ENCODE peak calls at places on chromosomes 3 and 15, in four cellular contexts. N is adrenal gland, I is GM23248, V is IMR-90. S is an unnamed sample.
A peak's percentile ranks its signal among the peaks of the same experiment; 100 is the strongest.

GRCh38 chr3:38382506-38383080 is 36.0 kb downstream of the XYLB start:
- DNase-seq in N (no peak), I (peak; percentile 10), V (no peak), S (no peak)

GRCh38 chr15:82709421-82710207 is at the start of gene AP3B2:
- DNase-seq in N (peak; percentile 75), I (peak; percentile 91), V (peak; percentile 49), S (peak; percentile 73)

GRCh38 chr15:63210151-63211051 is 21.0 kb downstream of the RAB8B start:
- DNase-seq in N (no peak), I (no peak), V (no peak), S (no peak)

GRCh38 chr3:54853573-54854404 is 74.1 kb downstream of the LRTM1 start:
- DNase-seq in N (peak; percentile 86), I (peak; percentile 84), V (peak; percentile 74), S (peak; percentile 85)

GRCh38 chr15:33292718-33293307 is 18.0 kb upstream of the RYR3 start:
- DNase-seq in N (peak; percentile 63), I (peak; percentile 73), V (peak; percentile 53), S (peak; percentile 52)

GRCh38 chr15:73711526-73711925 is 27.3 kb downstream of the CD276 start:
- DNase-seq in N (no peak), I (no peak), V (no peak), S (no peak)

GRCh38 chr15:92683511-92683834 is 27.9 kb upstream of the FAM174B start:
- DNase-seq in N (peak; percentile 14), I (peak; percentile 37), V (no peak), S (peak; percentile 60)

GRCh38 chr3:71485903-71486302 is 97.6 kb downstream of the FOXP1 start:
- DNase-seq in N (no peak), I (no peak), V (no peak), S (no peak)

GRCh38 chr15:71651750-71652186 is 158.6 kb upstream of the NR2E3 start:
- DNase-seq in N (peak; percentile 25), I (peak; percentile 72), V (peak; percentile 86), S (no peak)

GRCh38 chr3:126116526-126116925 is 32.6 kb upstream of the SLC41A3 start:
- DNase-seq in N (no peak), I (no peak), V (no peak), S (no peak)

GRCh38 chr3:61561374-61562041 is at the start of gene PTPRG:
- DNase-seq in N (peak; percentile 93), I (peak; percentile 98), V (peak; percentile 94), S (peak; percentile 93)

GRCh38 chr3:114552527-114552812 is 258.6 kb downstream of the TIGIT start:
- DNase-seq in N (no peak), I (no peak), V (no peak), S (no peak)

GRCh38 chr15:45665261-45665660 is 30.4 kb downstream of the SQOR start:
- DNase-seq in N (no peak), I (no peak), V (no peak), S (no peak)

GRCh38 chr3:123377173-123377740 is 71.6 kb downstream of the ADCY5 start:
- DNase-seq in N (no peak), I (no peak), V (no peak), S (no peak)

GRCh38 chr15:85795320-85795668 is 569 bp upstream of the KLHL25 start:
- DNase-seq in N (no peak), I (peak; percentile 16), V (no peak), S (no peak)

GRCh38 chr15:78177447-78177873 is 28.3 kb downstream of the IDH3A start:
- DNase-seq in N (peak; percentile 40), I (peak; percentile 51), V (no peak), S (no peak)

GRCh38 chr3:103393395-103394186 is 958.8 kb downstream of the ZPLD1 start:
- DNase-seq in N (no peak), I (peak; percentile 1), V (peak; percentile 71), S (no peak)

GRCh38 chr15:90192961-90193786 is 8.0 kb upstream of the SEMA4B start:
- DNase-seq in N (no peak), I (no peak), V (peak; percentile 53), S (no peak)

GRCh38 chr3:126341755-126342150 is 15.5 kb downstream of the KLF15 start:
- DNase-seq in N (peak; percentile 1), I (no peak), V (no peak), S (peak; percentile 15)

GRCh38 chr3:69698728-69699127 is 40.5 kb upstream of the MITF start:
- DNase-seq in N (no peak), I (peak; percentile 49), V (peak; percentile 44), S (no peak)

GRCh38 chr15:77396692-77397091 is 23.2 kb downstream of the PEAK1 start:
- DNase-seq in N (no peak), I (no peak), V (no peak), S (no peak)

GRCh38 chr15:44296625-44297524 is 8.4 kb downstream of the GOLM2 start:
- DNase-seq in N (no peak), I (peak; percentile 71), V (peak; percentile 78), S (no peak)

GRCh38 chr15:82903511-82903910 is 49.0 kb downstream of the HOMER2 start:
- DNase-seq in N (no peak), I (no peak), V (no peak), S (no peak)

GRCh38 chr15:90924375-90924774 is 8.0 kb downstream of the HDDC3 start:
- DNase-seq in N (no peak), I (no peak), V (no peak), S (no peak)

GRCh38 chr15:25858952-25859760 is 4.0 kb downstream of the ATP10A start:
- DNase-seq in N (no peak), I (no peak), V (no peak), S (no peak)

GRCh38 chr15:75640483-75641175 is 605 bp upstream of the IMP3 start:
- DNase-seq in N (no peak), I (peak; percentile 69), V (peak; percentile 45), S (no peak)

GRCh38 chr15:34341922-34342736 is 807 bp downstream of the NOP10 start:
- DNase-seq in N (no peak), I (peak; percentile 15), V (no peak), S (no peak)

GRCh38 chr15:74043425-74044266 is 38.7 kb downstream of the GOLGA6A start:
- DNase-seq in N (no peak), I (no peak), V (no peak), S (peak; percentile 43)

GRCh38 chr15:96047255-96047931 is 283.1 kb upstream of the NR2F2 start:
- DNase-seq in N (no peak), I (peak; percentile 96), V (peak; percentile 98), S (no peak)

GRCh38 chr3:13145826-13146642 is 72.8 kb upstream of the IQSEC1 start:
- DNase-seq in N (no peak), I (no peak), V (no peak), S (no peak)

GRCh38 chr15:68252925-68253534 is 23.5 kb upstream of the CLN6 start:
- DNase-seq in N (no peak), I (peak; percentile 87), V (peak; percentile 85), S (peak; percentile 31)

GRCh38 chr15:80550910-80551265 is 144.2 kb upstream of the ABHD17C start:
- DNase-seq in N (no peak), I (peak; percentile 62), V (peak; percentile 68), S (no peak)

GRCh38 chr3:182792901-182793662 is at the start of gene ATP11B:
- DNase-seq in N (peak; percentile 75), I (peak; percentile 77), V (peak; percentile 41), S (peak; percentile 69)

GRCh38 chr15:34023932-34024331 is 15.1 kb downstream of the AVEN start:
- DNase-seq in N (no peak), I (peak; percentile 43), V (peak; percentile 62), S (no peak)

GRCh38 chr3:43338295-43338694 is 52.0 kb downstream of the SNRK start:
- DNase-seq in N (no peak), I (peak; percentile 23), V (peak; percentile 13), S (no peak)
- H3K9me3 ChIP-seq in N (peaks cover 15% of the 10 kb centered on the region), I (peaks cover 4% of the 10 kb centered on the region), V (peaks cover 22% of the 10 kb centered on the region), S (no peaks in the 10 kb centered on the region)

DNA sequence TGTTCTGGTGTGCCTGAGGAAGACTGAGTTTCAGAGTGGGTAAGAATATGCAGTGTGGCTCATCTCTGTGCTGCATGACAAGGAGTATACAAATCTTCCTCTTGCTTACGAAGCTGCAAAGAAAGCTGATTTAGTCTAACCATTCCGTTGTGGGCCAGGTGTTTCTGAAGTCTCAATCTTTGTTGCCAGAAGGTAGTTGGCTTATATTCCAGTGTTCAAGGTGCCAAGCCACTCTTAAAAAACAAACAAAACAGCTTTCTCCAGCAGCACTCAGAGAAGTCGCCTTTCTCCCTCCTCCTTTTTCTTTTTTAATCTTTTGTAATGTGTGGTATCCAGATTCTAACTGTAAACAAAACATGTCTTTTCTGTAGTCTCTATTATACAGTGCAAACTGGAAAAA is 872.4 kb downstream of the NAALADL2 start:
- DNase-seq in N (no peak), I (no peak), V (no peak), S (no peak)
- H3K9me3 ChIP-seq in N (no peaks in the 10 kb centered on the region), I (no peaks in the 10 kb centered on the region), V (no peaks in the 10 kb centered on the region), S (no peaks in the 10 kb centered on the region)

DNA sequence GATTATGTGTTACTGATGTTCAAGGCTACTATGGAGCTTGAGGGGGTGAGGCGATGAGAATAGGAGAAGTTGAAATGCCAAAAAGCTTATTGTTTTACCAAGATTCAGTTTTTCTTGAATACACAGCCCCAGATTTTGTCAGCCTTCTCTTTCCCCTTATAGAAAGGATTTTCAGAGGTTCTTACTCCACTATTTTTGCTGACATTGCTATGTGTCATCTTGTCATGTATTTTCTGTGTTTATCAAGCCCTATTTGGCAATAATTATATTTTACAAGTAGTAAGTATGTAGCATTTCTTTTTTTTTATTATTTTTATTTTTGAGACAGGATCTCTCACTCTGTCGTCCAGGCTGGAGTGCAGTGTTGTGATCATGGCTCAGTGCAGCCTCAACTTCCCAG is 133.1 kb downstream of the ATG7 start:
- DNase-seq in N (no peak), I (no peak), V (no peak), S (no peak)
- H3K9me3 ChIP-seq in N (no peaks in the 10 kb centered on the region), I (no peaks in the 10 kb centered on the region), V (peaks cover 7% of the 10 kb centered on the region), S (peaks cover 3% of the 10 kb centered on the region)

DNA sequence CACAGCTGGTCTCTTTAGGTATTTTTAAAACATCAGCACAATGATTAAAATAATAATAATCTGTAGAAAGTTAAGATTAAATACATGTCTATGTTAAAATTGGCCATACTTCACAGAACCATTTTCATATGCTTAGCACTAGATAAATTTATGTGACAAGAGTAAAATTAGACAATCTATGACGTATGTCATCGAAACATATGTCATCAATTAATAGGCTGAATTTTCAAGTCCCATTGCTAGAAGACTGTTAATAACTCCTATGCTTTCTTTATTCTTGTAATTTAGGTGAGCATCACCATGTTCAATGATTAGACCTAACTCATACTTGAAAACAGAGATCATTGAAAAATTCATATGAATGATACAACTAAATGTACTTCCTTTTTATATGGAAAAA is 593.3 kb upstream of the KCNMB2 start:
- DNase-seq in N (no peak), I (no peak), V (no peak), S (no peak)
- H3K9me3 ChIP-seq in N (no peaks in the 10 kb centered on the region), I (no peaks in the 10 kb centered on the region), V (no peaks in the 10 kb centered on the region), S (no peaks in the 10 kb centered on the region)

DNA sequence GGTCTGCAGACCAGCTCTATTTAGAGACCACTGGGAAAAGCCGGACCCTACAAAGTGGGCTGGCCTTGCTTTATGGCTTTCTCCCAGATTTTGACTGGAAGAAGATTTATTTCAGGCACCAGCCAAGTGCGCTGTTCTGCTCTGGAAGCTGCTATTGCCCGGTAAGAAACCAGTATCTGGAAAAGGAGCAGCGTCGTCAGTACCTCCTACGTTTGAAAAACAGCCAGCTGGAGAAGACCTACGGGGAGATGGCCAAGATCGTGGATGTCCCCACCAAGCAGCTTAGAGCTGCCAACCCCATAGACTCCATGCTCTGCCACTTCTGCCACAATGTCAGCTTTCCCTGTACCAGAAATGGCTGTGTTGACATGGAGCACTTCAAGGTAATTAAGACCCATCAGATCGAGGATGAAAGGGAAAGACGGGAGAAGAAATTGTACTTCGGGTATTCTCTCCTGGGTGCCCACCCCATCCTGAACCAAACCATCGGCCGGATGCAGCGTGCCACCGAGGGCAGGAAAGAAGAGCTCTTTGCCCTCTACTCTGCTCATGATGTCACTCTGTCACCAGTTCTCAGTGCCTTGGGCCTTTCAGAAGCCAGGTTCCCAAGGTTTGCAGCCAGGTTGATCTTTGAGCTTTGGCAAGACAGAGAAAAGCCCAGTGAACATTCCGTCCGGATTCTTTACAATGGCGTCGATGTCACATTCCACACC is 60.9 kb downstream of the PXYLP1 start:
- DNase-seq in N (no peak), I (no peak), V (no peak), S (no peak)
- H3K9me3 ChIP-seq in N (no peaks in the 10 kb centered on the region), I (no peaks in the 10 kb centered on the region), V (no peaks in the 10 kb centered on the region), S (no peaks in the 10 kb centered on the region)

S was measured in ovary.